ENCODE peak calls at places on chromosomes 13 and 19, in ten cellular contexts. One of them, this sample, is unnamed.

GRCh38 chr19:4606921-4607678 is 32.2 kb upstream of the TNFAIP8L1 start:
- DNase-seq in uterus: peak; percentile 20
- DNase-seq in left ventricle myocardium inferior: peak; percentile 67
- DNase-seq in MM.1S: no peak
- DNase-seq in body of pancreas: peak; percentile 76
- DNase-seq in psoas muscle: peak; percentile 69
- DNase-seq in cardiac muscle cell: peak; percentile 62
- DNase-seq in dorsolateral prefrontal cortex: peak; percentile 28
- DNase-seq in brain microvascular endothelial cell: no peak
- DNase-seq in fibroblast of lung: no peak
- DNase-seq in this sample: no peak

GRCh38 chr19:19053508-19054314 is 10.1 kb upstream of the SLC25A42 start:
- DNase-seq in uterus: peak; percentile 62
- DNase-seq in fibroblast of lung: no peak
- DNase-seq in dorsolateral prefrontal cortex: peak; percentile 58
- DNase-seq in cardiac muscle cell: peak; percentile 74
- DNase-seq in body of pancreas: peak; percentile 52
- DNase-seq in MM.1S: peak; percentile 55
- DNase-seq in left ventricle myocardium inferior: peak; percentile 76
- DNase-seq in psoas muscle: peak; percentile 89
- DNase-seq in brain microvascular endothelial cell: peak; percentile 6
- DNase-seq in this sample: no peak

GRCh38 chr19:49838816-49839588 is 12.0 kb upstream of the PTOV1 start:
- DNase-seq in cardiac muscle cell: no peak
- DNase-seq in body of pancreas: no peak
- DNase-seq in uterus: no peak
- DNase-seq in dorsolateral prefrontal cortex: no peak
- DNase-seq in psoas muscle: no peak
- DNase-seq in brain microvascular endothelial cell: no peak
- DNase-seq in MM.1S: no peak
- DNase-seq in left ventricle myocardium inferior: no peak
- DNase-seq in fibroblast of lung: no peak
- DNase-seq in this sample: no peak

GRCh38 chr13:90415902-90416301 is 931.6 kb upstream of the MIR17HG start:
- DNase-seq in body of pancreas: no peak
- DNase-seq in cardiac muscle cell: no peak
- DNase-seq in MM.1S: no peak
- DNase-seq in uterus: no peak
- DNase-seq in left ventricle myocardium inferior: no peak
- DNase-seq in fibroblast of lung: peak; percentile 20
- DNase-seq in dorsolateral prefrontal cortex: no peak
- DNase-seq in brain microvascular endothelial cell: no peak
- DNase-seq in psoas muscle: no peak
- DNase-seq in this sample: no peak

GRCh38 chr19:53876651-53877224 is 5.3 kb upstream of the PRKCG start:
- DNase-seq in left ventricle myocardium inferior: no peak
- DNase-seq in dorsolateral prefrontal cortex: no peak
- DNase-seq in fibroblast of lung: no peak
- DNase-seq in psoas muscle: peak; percentile 7
- DNase-seq in body of pancreas: no peak
- DNase-seq in MM.1S: no peak
- DNase-seq in uterus: no peak
- DNase-seq in brain microvascular endothelial cell: no peak
- DNase-seq in cardiac muscle cell: no peak
- DNase-seq in this sample: no peak

GRCh38 chr19:4120933-4121612 is 2.8 kb downstream of the MAP2K2 start:
- DNase-seq in cardiac muscle cell: no peak
- DNase-seq in dorsolateral prefrontal cortex: no peak
- DNase-seq in fibroblast of lung: no peak
- DNase-seq in psoas muscle: no peak
- DNase-seq in uterus: no peak
- DNase-seq in body of pancreas: no peak
- DNase-seq in MM.1S: no peak
- DNase-seq in left ventricle myocardium inferior: no peak
- DNase-seq in brain microvascular endothelial cell: no peak
- DNase-seq in this sample: no peak

GRCh38 chr13:60392136-60392535 is 4.9 kb upstream of the TDRD3 start:
- DNase-seq in cardiac muscle cell: no peak
- DNase-seq in fibroblast of lung: no peak
- DNase-seq in left ventricle myocardium inferior: no peak
- DNase-seq in brain microvascular endothelial cell: no peak
- DNase-seq in uterus: no peak
- DNase-seq in dorsolateral prefrontal cortex: no peak
- DNase-seq in body of pancreas: no peak
- DNase-seq in MM.1S: no peak
- DNase-seq in psoas muscle: no peak
- DNase-seq in this sample: no peak

GRCh38 chr19:28332886-28333285 is 880.1 kb downstream of the UQCRFS1 start:
- DNase-seq in body of pancreas: no peak
- DNase-seq in fibroblast of lung: no peak
- DNase-seq in cardiac muscle cell: no peak
- DNase-seq in dorsolateral prefrontal cortex: no peak
- DNase-seq in MM.1S: no peak
- DNase-seq in left ventricle myocardium inferior: no peak
- DNase-seq in brain microvascular endothelial cell: no peak
- DNase-seq in psoas muscle: no peak
- DNase-seq in uterus: no peak
- DNase-seq in this sample: no peak

DNA sequence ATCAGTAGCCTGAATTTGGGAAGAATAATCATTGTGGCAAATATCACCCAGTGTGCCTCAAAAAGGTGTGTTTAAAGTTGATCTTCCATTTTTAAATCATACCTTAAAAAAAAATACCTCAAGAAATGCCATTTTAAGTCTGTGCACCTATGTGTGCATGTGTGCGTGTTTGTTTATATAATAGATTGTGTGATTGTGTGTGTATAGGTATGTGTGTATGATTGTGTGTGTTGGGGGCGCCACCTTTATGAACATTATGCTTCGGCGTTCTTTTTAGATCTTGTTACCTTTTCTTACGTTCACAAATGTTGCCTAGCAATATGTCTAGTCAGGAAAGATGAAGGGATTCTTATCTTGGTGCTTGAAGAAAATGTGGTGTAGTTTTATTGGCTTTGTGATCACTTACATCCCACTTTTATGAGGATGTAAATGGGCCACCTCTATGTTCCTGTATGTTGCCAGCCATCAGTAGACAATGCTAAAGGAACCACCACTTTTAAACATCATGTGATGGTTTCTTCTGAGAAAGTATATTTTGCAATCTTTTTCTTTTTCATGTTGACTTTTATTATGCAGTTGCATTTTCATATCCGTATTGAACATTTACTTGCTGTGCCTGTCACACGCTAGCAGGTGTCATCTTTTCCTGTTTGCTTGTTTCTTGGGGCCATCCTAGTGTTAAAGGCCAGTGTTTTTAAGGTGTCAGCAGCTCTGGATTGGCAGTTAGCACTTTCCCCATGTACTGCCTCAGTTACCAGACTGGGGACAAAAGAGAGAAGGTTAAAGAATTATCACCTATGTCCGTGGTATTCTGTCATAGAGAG is 2.2 kb upstream of the IRS2 start:
- DNase-seq in dorsolateral prefrontal cortex: no peak
- DNase-seq in fibroblast of lung: no peak
- DNase-seq in body of pancreas: no peak
- DNase-seq in MM.1S: peak; percentile 75
- DNase-seq in brain microvascular endothelial cell: no peak
- DNase-seq in psoas muscle: no peak
- DNase-seq in cardiac muscle cell: no peak
- DNase-seq in uterus: no peak
- DNase-seq in left ventricle myocardium inferior: no peak
- DNase-seq in this sample: no peak
- H3K27ac ChIP-seq in dorsolateral prefrontal cortex: peak overlapping the region; percentile 56
- H3K27ac ChIP-seq in fibroblast of lung: no peak overlapping the region
- H3K27ac ChIP-seq in body of pancreas: no peak overlapping the region
- H3K27ac ChIP-seq in MM.1S: peak overlapping the region; percentile 95
- H3K27ac ChIP-seq in brain microvascular endothelial cell: no peak overlapping the region
- H3K27ac ChIP-seq in psoas muscle: no peak overlapping the region
- H3K27ac ChIP-seq in cardiac muscle cell: no peak overlapping the region
- H3K27ac ChIP-seq in uterus: no peak overlapping the region
- H3K27ac ChIP-seq in left ventricle myocardium inferior: peak overlapping the region; percentile 87
- H3K27ac ChIP-seq in this sample: peak overlapping the region; percentile 96

GRCh38 chr19:45643927-45644771 is 5.0 kb upstream of the EML2 start:
- DNase-seq in psoas muscle: no peak
- DNase-seq in cardiac muscle cell: no peak
- DNase-seq in MM.1S: no peak
- DNase-seq in body of pancreas: no peak
- DNase-seq in dorsolateral prefrontal cortex: peak; percentile 62
- DNase-seq in fibroblast of lung: no peak
- DNase-seq in brain microvascular endothelial cell: no peak
- DNase-seq in uterus: no peak
- DNase-seq in left ventricle myocardium inferior: no peak
- DNase-seq in this sample: no peak

GRCh38 chr19:45641274-45642105 is 2.3 kb upstream of the EML2 start:
- DNase-seq in brain microvascular endothelial cell: peak; percentile 76
- DNase-seq in cardiac muscle cell: peak; percentile 79
- DNase-seq in fibroblast of lung: peak; percentile 70
- DNase-seq in psoas muscle: peak; percentile 82
- DNase-seq in MM.1S: peak; percentile 97
- DNase-seq in body of pancreas: peak; percentile 97
- DNase-seq in left ventricle myocardium inferior: peak; percentile 74
- DNase-seq in dorsolateral prefrontal cortex: no peak
- DNase-seq in uterus: peak; percentile 57
- DNase-seq in this sample: peak; percentile 78

GRCh38 chr19:45640849-45641273 is 1.7 kb upstream of the EML2 start:
- DNase-seq in left ventricle myocardium inferior: no peak
- DNase-seq in body of pancreas: no peak
- DNase-seq in psoas muscle: no peak
- DNase-seq in cardiac muscle cell: no peak
- DNase-seq in brain microvascular endothelial cell: no peak
- DNase-seq in fibroblast of lung: no peak
- DNase-seq in dorsolateral prefrontal cortex: no peak
- DNase-seq in uterus: no peak
- DNase-seq in MM.1S: no peak
- DNase-seq in this sample: no peak

GRCh38 chr19:45645068-45645630 is 6.0 kb upstream of the EML2 start:
- DNase-seq in brain microvascular endothelial cell: no peak
- DNase-seq in uterus: no peak
- DNase-seq in MM.1S: no peak
- DNase-seq in fibroblast of lung: no peak
- DNase-seq in psoas muscle: peak; percentile 57
- DNase-seq in dorsolateral prefrontal cortex: no peak
- DNase-seq in cardiac muscle cell: no peak
- DNase-seq in left ventricle myocardium inferior: no peak
- DNase-seq in body of pancreas: no peak
- DNase-seq in this sample: no peak

GRCh38 chr19:45643024-45643926 is 4.1 kb upstream of the EML2 start:
- DNase-seq in left ventricle myocardium inferior: peak; percentile 85
- DNase-seq in cardiac muscle cell: peak; percentile 88
- DNase-seq in body of pancreas: peak; percentile 86
- DNase-seq in dorsolateral prefrontal cortex: peak; percentile 86
- DNase-seq in MM.1S: peak; percentile 87
- DNase-seq in fibroblast of lung: peak; percentile 63
- DNase-seq in psoas muscle: peak; percentile 91
- DNase-seq in uterus: peak; percentile 76
- DNase-seq in brain microvascular endothelial cell: peak; percentile 76
- DNase-seq in this sample: peak; percentile 84
- TF ChIP-seq CTCF in left ventricle myocardium inferior: peak; percentile 98
- TF ChIP-seq CTCF in cardiac muscle cell: peak; percentile 99
- TF ChIP-seq CTCF in body of pancreas: peak; percentile 98
- TF ChIP-seq CTCF in dorsolateral prefrontal cortex: peak; percentile 98
- TF ChIP-seq CTCF in MM.1S: peak; percentile 97
- TF ChIP-seq CTCF in fibroblast of lung: peak; percentile 99
- TF ChIP-seq CTCF in psoas muscle: peak; percentile 99
- TF ChIP-seq CTCF in uterus: peak; percentile 89
- TF ChIP-seq CTCF in brain microvascular endothelial cell: peak; percentile 99
- TF ChIP-seq CTCF in this sample: peak; percentile 99

GRCh38 chr13:99421271-99421670 is 80.0 kb upstream of the TM9SF2 start:
- DNase-seq in body of pancreas: no peak
- DNase-seq in dorsolateral prefrontal cortex: no peak
- DNase-seq in fibroblast of lung: no peak
- DNase-seq in cardiac muscle cell: no peak
- DNase-seq in left ventricle myocardium inferior: no peak
- DNase-seq in brain microvascular endothelial cell: no peak
- DNase-seq in MM.1S: no peak
- DNase-seq in uterus: no peak
- DNase-seq in psoas muscle: no peak
- DNase-seq in this sample: no peak

GRCh38 chr13:99419591-99420243 is 81.6 kb upstream of the TM9SF2 start:
- DNase-seq in uterus: no peak
- DNase-seq in left ventricle myocardium inferior: no peak
- DNase-seq in cardiac muscle cell: no peak
- DNase-seq in body of pancreas: no peak
- DNase-seq in psoas muscle: peak; percentile 4
- DNase-seq in MM.1S: no peak
- DNase-seq in dorsolateral prefrontal cortex: no peak
- DNase-seq in fibroblast of lung: no peak
- DNase-seq in brain microvascular endothelial cell: no peak
- DNase-seq in this sample: no peak

GRCh38 chr13:99421758-99422555 is 79.3 kb upstream of the TM9SF2 start:
- DNase-seq in fibroblast of lung: no peak
- DNase-seq in MM.1S: no peak
- DNase-seq in cardiac muscle cell: no peak
- DNase-seq in psoas muscle: peak; percentile 19
- DNase-seq in dorsolateral prefrontal cortex: no peak
- DNase-seq in brain microvascular endothelial cell: no peak
- DNase-seq in body of pancreas: no peak
- DNase-seq in uterus: no peak
- DNase-seq in left ventricle myocardium inferior: no peak
- DNase-seq in this sample: no peak

GRCh38 chr13:99425485-99426341 is 75.6 kb upstream of the TM9SF2 start:
- DNase-seq in fibroblast of lung: no peak
- DNase-seq in left ventricle myocardium inferior: peak; percentile 39
- DNase-seq in brain microvascular endothelial cell: no peak
- DNase-seq in body of pancreas: no peak
- DNase-seq in psoas muscle: no peak
- DNase-seq in uterus: no peak
- DNase-seq in MM.1S: peak; percentile 88
- DNase-seq in cardiac muscle cell: no peak
- DNase-seq in dorsolateral prefrontal cortex: no peak
- DNase-seq in this sample: no peak

DNA sequence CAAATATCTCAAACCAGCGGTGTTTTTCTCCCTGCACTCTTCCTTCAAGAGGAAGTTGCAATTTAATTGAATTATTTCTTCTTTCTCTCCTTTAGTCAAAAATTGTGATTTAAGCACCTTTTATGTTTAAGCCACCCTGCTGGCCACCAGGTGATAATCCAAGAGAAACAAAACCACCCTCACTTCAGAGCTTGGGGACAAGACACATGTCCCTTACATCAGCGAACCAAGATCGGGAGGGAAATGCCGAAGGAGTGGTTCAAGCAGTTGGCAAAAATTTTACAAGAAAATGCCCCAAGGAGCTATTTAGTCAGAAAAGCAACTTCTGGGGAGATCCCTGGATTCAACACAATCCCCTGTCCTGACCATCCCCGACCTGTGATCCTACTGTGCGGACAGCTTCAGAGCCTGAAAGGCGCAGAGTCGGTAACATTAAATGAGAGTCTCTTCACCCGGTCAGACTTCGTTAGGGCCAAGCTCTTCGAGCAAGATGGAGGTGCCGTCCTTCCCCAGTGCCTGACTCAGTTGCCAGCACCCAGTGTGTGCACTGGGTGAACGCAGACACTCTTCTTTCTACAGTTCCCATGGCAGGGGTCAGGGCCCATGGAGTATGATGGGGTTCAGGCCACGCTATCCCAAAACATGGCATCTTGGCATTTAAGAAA is 78.6 kb upstream of the TM9SF2 start:
- DNase-seq in body of pancreas: no peak
- DNase-seq in dorsolateral prefrontal cortex: no peak
- DNase-seq in left ventricle myocardium inferior: no peak
- DNase-seq in uterus: no peak
- DNase-seq in brain microvascular endothelial cell: no peak
- DNase-seq in MM.1S: no peak
- DNase-seq in fibroblast of lung: no peak
- DNase-seq in psoas muscle: no peak
- DNase-seq in cardiac muscle cell: no peak
- DNase-seq in this sample: no peak
- H3K27me3 ChIP-seq in body of pancreas: no peaks in the 10 kb centered on the region
- H3K27me3 ChIP-seq in dorsolateral prefrontal cortex: no peaks in the 10 kb centered on the region
- H3K27me3 ChIP-seq in left ventricle myocardium inferior: peaks cover 88% of the 10 kb centered on the region
- H3K27me3 ChIP-seq in uterus: no peaks in the 10 kb centered on the region
- H3K27me3 ChIP-seq in brain microvascular endothelial cell: peaks cover 2% of the 10 kb centered on the region
- H3K27me3 ChIP-seq in MM.1S: peaks cover 79% of the 10 kb centered on the region
- H3K27me3 ChIP-seq in fibroblast of lung: peaks cover 14% of the 10 kb centered on the region
- H3K27me3 ChIP-seq in psoas muscle: no peaks in the 10 kb centered on the region
- H3K27me3 ChIP-seq in cardiac muscle cell: no peaks in the 10 kb centered on the region
- H3K27me3 ChIP-seq in this sample: no peaks in the 10 kb centered on the region

GRCh38 chr19:16121141-16121540 is 9.5 kb downstream of the RAB8A start:
- DNase-seq in cardiac muscle cell: no peak
- DNase-seq in fibroblast of lung: no peak
- DNase-seq in brain microvascular endothelial cell: no peak
- DNase-seq in uterus: no peak
- DNase-seq in psoas muscle: no peak
- DNase-seq in left ventricle myocardium inferior: no peak
- DNase-seq in dorsolateral prefrontal cortex: no peak
- DNase-seq in body of pancreas: no peak
- DNase-seq in MM.1S: no peak
- DNase-seq in this sample: no peak
- H3K27ac ChIP-seq in cardiac muscle cell: no peak overlapping the region
- H3K27ac ChIP-seq in fibroblast of lung: no peak overlapping the region
- H3K27ac ChIP-seq in brain microvascular endothelial cell: no peak overlapping the region
- H3K27ac ChIP-seq in uterus: no peak overlapping the region
- H3K27ac ChIP-seq in psoas muscle: no peak overlapping the region
- H3K27ac ChIP-seq in left ventricle myocardium inferior: no peak overlapping the region
- H3K27ac ChIP-seq in dorsolateral prefrontal cortex: no peak overlapping the region
- H3K27ac ChIP-seq in body of pancreas: no peak overlapping the region
- H3K27ac ChIP-seq in MM.1S: no peak overlapping the region
- H3K27ac ChIP-seq in this sample: no peak overlapping the region